ENCODE peak calls at places on chromosomes 6 and 20, in six cellular contexts. One of them, this sample, is unnamed.

GRCh38 chr6:156747715-156748114 is 29.5 kb upstream of the ARID1B start:
- DNase-seq in SJSA1: no peak
- DNase-seq in A549: no peak
- DNase-seq in mucosa of descending colon: no peak
- DNase-seq in CD8-positive, alpha-beta T cell: no peak
- DNase-seq in right atrium auricular region: no peak
- DNase-seq in this sample: no peak

GRCh38 chr20:17966432-17967312 is 1.9 kb downstream of the SNX5 start:
- DNase-seq in mucosa of descending colon: no peak
- DNase-seq in SJSA1: peak; percentile 38
- DNase-seq in CD8-positive, alpha-beta T cell: no peak
- DNase-seq in right atrium auricular region: no peak
- DNase-seq in A549: peak; percentile 47
- DNase-seq in this sample: no peak

GRCh38 chr6:72620866-72621242 is 1.0 kb upstream of the KCNQ5 start:
- DNase-seq in A549: no peak
- DNase-seq in CD8-positive, alpha-beta T cell: no peak
- DNase-seq in SJSA1: no peak
- DNase-seq in mucosa of descending colon: peak; percentile 45
- DNase-seq in right atrium auricular region: no peak
- DNase-seq in this sample: no peak

GRCh38 chr6:115613488-115613887 is 447.2 kb downstream of the FRK start:
- DNase-seq in right atrium auricular region: no peak
- DNase-seq in A549: no peak
- DNase-seq in SJSA1: peak; percentile 38
- DNase-seq in mucosa of descending colon: no peak
- DNase-seq in CD8-positive, alpha-beta T cell: no peak
- DNase-seq in this sample: no peak

GRCh38 chr6:11494786-11495564 is 42.6 kb upstream of the TMEM170B start:
- DNase-seq in mucosa of descending colon: no peak
- DNase-seq in A549: no peak
- DNase-seq in SJSA1: no peak
- DNase-seq in CD8-positive, alpha-beta T cell: no peak
- DNase-seq in right atrium auricular region: no peak
- DNase-seq in this sample: no peak

GRCh38 chr6:115910147-115910546 is 150.5 kb downstream of the FRK start:
- DNase-seq in A549: no peak
- DNase-seq in mucosa of descending colon: no peak
- DNase-seq in CD8-positive, alpha-beta T cell: no peak
- DNase-seq in SJSA1: no peak
- DNase-seq in right atrium auricular region: no peak
- DNase-seq in this sample: no peak

GRCh38 chr20:61252601-61253263 is 671 bp downstream of the CDH4 start:
- DNase-seq in right atrium auricular region: no peak
- DNase-seq in SJSA1: peak; percentile 15
- DNase-seq in CD8-positive, alpha-beta T cell: no peak
- DNase-seq in A549: peak; percentile 22
- DNase-seq in mucosa of descending colon: no peak
- DNase-seq in this sample: no peak

GRCh38 chr6:150672792-150673191 is 73.1 kb downstream of the PLEKHG1 start:
- DNase-seq in CD8-positive, alpha-beta T cell: no peak
- DNase-seq in SJSA1: no peak
- DNase-seq in mucosa of descending colon: no peak
- DNase-seq in A549: no peak
- DNase-seq in right atrium auricular region: no peak
- DNase-seq in this sample: no peak

GRCh38 chr6:130282234-130282995 is 59.7 kb upstream of the SAMD3 start:
- DNase-seq in A549: no peak
- DNase-seq in right atrium auricular region: no peak
- DNase-seq in CD8-positive, alpha-beta T cell: no peak
- DNase-seq in mucosa of descending colon: no peak
- DNase-seq in SJSA1: no peak
- DNase-seq in this sample: no peak

GRCh38 chr6:24667378-24667803 is 514 bp downstream of the ACOT13 start:
- DNase-seq in CD8-positive, alpha-beta T cell: no peak
- DNase-seq in mucosa of descending colon: no peak
- DNase-seq in right atrium auricular region: no peak
- DNase-seq in SJSA1: no peak
- DNase-seq in A549: peak; percentile 7
- DNase-seq in this sample: no peak

GRCh38 chr6:163640641-163641040 is 226.1 kb downstream of the QKI start:
- DNase-seq in mucosa of descending colon: no peak
- DNase-seq in CD8-positive, alpha-beta T cell: no peak
- DNase-seq in A549: no peak
- DNase-seq in right atrium auricular region: no peak
- DNase-seq in SJSA1: no peak
- DNase-seq in this sample: no peak

GRCh38 chr6:1527098-1527497 is 82.6 kb upstream of the FOXC1 start:
- DNase-seq in SJSA1: peak; percentile 21
- DNase-seq in right atrium auricular region: no peak
- DNase-seq in A549: no peak
- DNase-seq in mucosa of descending colon: no peak
- DNase-seq in CD8-positive, alpha-beta T cell: no peak
- DNase-seq in this sample: no peak

GRCh38 chr20:57048027-57048869 is 218.2 kb downstream of the BMP7 start:
- DNase-seq in A549: peak; percentile 81
- DNase-seq in mucosa of descending colon: no peak
- DNase-seq in right atrium auricular region: no peak
- DNase-seq in CD8-positive, alpha-beta T cell: no peak
- DNase-seq in SJSA1: no peak
- DNase-seq in this sample: no peak

GRCh38 chr6:108507316-108507715 is 53.4 kb upstream of the FOXO3 start:
- DNase-seq in right atrium auricular region: no peak
- DNase-seq in A549: no peak
- DNase-seq in CD8-positive, alpha-beta T cell: no peak
- DNase-seq in SJSA1: no peak
- DNase-seq in mucosa of descending colon: no peak
- DNase-seq in this sample: no peak

GRCh38 chr20:43955244-43956191 is 40.9 kb downstream of the TOX2 start:
- DNase-seq in SJSA1: peak; percentile 95
- DNase-seq in right atrium auricular region: no peak
- DNase-seq in A549: peak; percentile 79
- DNase-seq in CD8-positive, alpha-beta T cell: no peak
- DNase-seq in mucosa of descending colon: no peak
- DNase-seq in this sample: peak; percentile 45

GRCh38 chr6:156976144-156977088 is 199.2 kb downstream of the ARID1B start:
- DNase-seq in A549: no peak
- DNase-seq in CD8-positive, alpha-beta T cell: no peak
- DNase-seq in mucosa of descending colon: no peak
- DNase-seq in SJSA1: no peak
- DNase-seq in right atrium auricular region: no peak
- DNase-seq in this sample: no peak

GRCh38 chr6:24666097-24666615 is 543 bp downstream of the TDP2 start:
- DNase-seq in right atrium auricular region: no peak
- DNase-seq in A549: no peak
- DNase-seq in mucosa of descending colon: peak; percentile 76
- DNase-seq in SJSA1: no peak
- DNase-seq in CD8-positive, alpha-beta T cell: no peak
- DNase-seq in this sample: peak; percentile 49

GRCh38 chr6:16721977-16722376 is 39.3 kb downstream of the ATXN1 start:
- DNase-seq in CD8-positive, alpha-beta T cell: no peak
- DNase-seq in A549: no peak
- DNase-seq in mucosa of descending colon: no peak
- DNase-seq in right atrium auricular region: no peak
- DNase-seq in SJSA1: no peak
- DNase-seq in this sample: no peak

GRCh38 chr6:168341280-168341679 is 21.7 kb upstream of the DACT2 start:
- DNase-seq in right atrium auricular region: no peak
- DNase-seq in A549: no peak
- DNase-seq in mucosa of descending colon: no peak
- DNase-seq in SJSA1: no peak
- DNase-seq in CD8-positive, alpha-beta T cell: no peak
- DNase-seq in this sample: no peak

GRCh38 chr6:168345266-168345665 is 25.7 kb upstream of the DACT2 start:
- DNase-seq in A549: no peak
- DNase-seq in CD8-positive, alpha-beta T cell: no peak
- DNase-seq in right atrium auricular region: no peak
- DNase-seq in SJSA1: no peak
- DNase-seq in mucosa of descending colon: no peak
- DNase-seq in this sample: no peak

GRCh38 chr6:168344338-168344737 is 24.8 kb upstream of the DACT2 start:
- DNase-seq in mucosa of descending colon: no peak
- DNase-seq in SJSA1: no peak
- DNase-seq in right atrium auricular region: no peak
- DNase-seq in A549: no peak
- DNase-seq in CD8-positive, alpha-beta T cell: no peak
- DNase-seq in this sample: no peak

GRCh38 chr6:168342626-168343025 is 23.0 kb upstream of the DACT2 start:
- DNase-seq in SJSA1: no peak
- DNase-seq in right atrium auricular region: no peak
- DNase-seq in CD8-positive, alpha-beta T cell: no peak
- DNase-seq in A549: no peak
- DNase-seq in mucosa of descending colon: peak; percentile 78
- DNase-seq in this sample: peak; percentile 63

DNA sequence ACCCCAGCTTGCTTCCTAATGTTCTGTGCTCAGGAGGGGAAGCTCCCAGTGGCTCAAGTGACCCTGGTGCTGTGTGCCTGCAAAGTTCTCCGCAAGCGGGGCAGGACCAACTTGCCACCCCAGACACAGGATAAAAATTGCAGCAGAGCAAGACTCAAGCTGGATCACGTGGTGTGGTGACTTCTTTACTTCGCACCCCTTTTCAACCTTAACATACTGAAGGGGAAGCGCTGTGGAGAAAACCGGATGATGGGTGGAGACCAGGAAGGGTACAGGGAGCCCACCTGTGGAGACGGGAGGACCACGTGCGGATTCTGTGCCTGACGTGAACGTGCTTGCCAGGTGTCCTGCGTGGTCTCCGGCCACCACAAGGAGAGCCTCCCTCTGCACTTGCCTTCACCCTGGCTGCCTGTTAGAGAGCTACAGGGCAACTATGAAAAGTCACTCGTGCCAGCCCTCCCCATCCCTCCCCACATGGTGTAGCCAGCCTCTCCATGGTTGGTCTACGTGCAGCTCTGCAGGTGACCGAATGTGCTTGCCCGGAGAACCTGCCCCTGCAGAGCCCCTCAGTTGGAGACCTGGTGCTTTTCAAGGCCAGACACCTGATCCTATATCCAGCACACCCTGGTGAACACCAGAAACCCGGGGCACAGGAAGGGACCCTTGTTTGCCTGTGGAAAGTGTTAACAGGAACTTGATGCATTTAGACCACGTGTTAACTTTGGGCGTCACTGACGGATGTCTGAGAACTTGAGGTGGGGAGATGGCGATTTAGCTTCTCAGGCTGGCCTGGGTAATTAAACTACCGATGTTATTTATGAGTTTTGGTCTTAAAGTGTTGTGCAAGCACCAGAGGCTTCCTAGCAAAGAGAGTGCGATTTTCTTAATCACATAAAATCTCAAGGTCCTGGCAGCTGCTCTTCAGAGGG is 23.9 kb upstream of the DACT2 start:
- DNase-seq in mucosa of descending colon: no peak
- DNase-seq in SJSA1: no peak
- DNase-seq in CD8-positive, alpha-beta T cell: no peak
- DNase-seq in right atrium auricular region: no peak
- DNase-seq in A549: no peak
- DNase-seq in this sample: no peak
- H3K9me3 ChIP-seq in mucosa of descending colon: no peaks in the 10 kb centered on the region
- H3K9me3 ChIP-seq in SJSA1: no peaks in the 10 kb centered on the region
- H3K9me3 ChIP-seq in CD8-positive, alpha-beta T cell: no peaks in the 10 kb centered on the region
- H3K9me3 ChIP-seq in right atrium auricular region: no peaks in the 10 kb centered on the region
- H3K9me3 ChIP-seq in A549: no peaks in the 10 kb centered on the region
- H3K9me3 ChIP-seq in this sample: no peaks in the 10 kb centered on the region

GRCh38 chr6:168200571-168201134 is 118.9 kb downstream of the DACT2 start:
- DNase-seq in right atrium auricular region: no peak
- DNase-seq in A549: no peak
- DNase-seq in mucosa of descending colon: no peak
- DNase-seq in CD8-positive, alpha-beta T cell: no peak
- DNase-seq in SJSA1: no peak
- DNase-seq in this sample: no peak
- H3K9me3 ChIP-seq in right atrium auricular region: no peaks in the 10 kb centered on the region
- H3K9me3 ChIP-seq in A549: no peaks in the 10 kb centered on the region
- H3K9me3 ChIP-seq in mucosa of descending colon: no peaks in the 10 kb centered on the region
- H3K9me3 ChIP-seq in CD8-positive, alpha-beta T cell: no peaks in the 10 kb centered on the region
- H3K9me3 ChIP-seq in SJSA1: no peaks in the 10 kb centered on the region
- H3K9me3 ChIP-seq in this sample: no peaks in the 10 kb centered on the region

GRCh38 chr6:170005680-170006470 is 254.5 kb downstream of the ERMARD start:
- DNase-seq in mucosa of descending colon: no peak
- DNase-seq in SJSA1: no peak
- DNase-seq in CD8-positive, alpha-beta T cell: no peak
- DNase-seq in right atrium auricular region: no peak
- DNase-seq in A549: no peak
- DNase-seq in this sample: no peak

GRCh38 chr6:170006524-170007467 is 255.4 kb downstream of the ERMARD start:
- DNase-seq in SJSA1: no peak
- DNase-seq in right atrium auricular region: no peak
- DNase-seq in A549: no peak
- DNase-seq in CD8-positive, alpha-beta T cell: no peak
- DNase-seq in mucosa of descending colon: no peak
- DNase-seq in this sample: peak; percentile 25

GRCh38 chr6:170007468-170008240 is 256.2 kb downstream of the ERMARD start:
- DNase-seq in A549: no peak
- DNase-seq in CD8-positive, alpha-beta T cell: no peak
- DNase-seq in mucosa of descending colon: no peak
- DNase-seq in SJSA1: no peak
- DNase-seq in right atrium auricular region: no peak
- DNase-seq in this sample: peak; percentile 25

GRCh38 chr6:170003027-170003426 is 251.6 kb downstream of the ERMARD start:
- DNase-seq in SJSA1: no peak
- DNase-seq in right atrium auricular region: no peak
- DNase-seq in mucosa of descending colon: no peak
- DNase-seq in A549: no peak
- DNase-seq in CD8-positive, alpha-beta T cell: no peak
- DNase-seq in this sample: no peak

GRCh38 chr6:170004585-170005210 is 253.3 kb downstream of the ERMARD start:
- DNase-seq in A549: no peak
- DNase-seq in SJSA1: no peak
- DNase-seq in mucosa of descending colon: no peak
- DNase-seq in CD8-positive, alpha-beta T cell: no peak
- DNase-seq in right atrium auricular region: no peak
- DNase-seq in this sample: no peak
- H3K9me3 ChIP-seq in A549: no peaks in the 10 kb centered on the region
- H3K9me3 ChIP-seq in SJSA1: peaks cover 16% of the 10 kb centered on the region
- H3K9me3 ChIP-seq in mucosa of descending colon: peaks cover 10% of the 10 kb centered on the region
- H3K9me3 ChIP-seq in CD8-positive, alpha-beta T cell: no peaks in the 10 kb centered on the region
- H3K9me3 ChIP-seq in right atrium auricular region: no peaks in the 10 kb centered on the region
- H3K9me3 ChIP-seq in this sample: peaks cover 3% of the 10 kb centered on the region

GRCh38 chr20:29302979-29303644 is 1954.4 kb upstream of the DEFB115 start:
- DNase-seq in SJSA1: no peak
- DNase-seq in A549: no peak
- DNase-seq in right atrium auricular region: no peak
- DNase-seq in CD8-positive, alpha-beta T cell: no peak
- DNase-seq in mucosa of descending colon: no peak
- DNase-seq in this sample: no peak

GRCh38 chr20:29299811-29300578 is 1957.5 kb upstream of the DEFB115 start:
- DNase-seq in A549: no peak
- DNase-seq in SJSA1: no peak
- DNase-seq in right atrium auricular region: no peak
- DNase-seq in mucosa of descending colon: no peak
- DNase-seq in CD8-positive, alpha-beta T cell: no peak
- DNase-seq in this sample: no peak

GRCh38 chr20:29300579-29301551 is 1956.6 kb upstream of the DEFB115 start:
- DNase-seq in mucosa of descending colon: no peak
- DNase-seq in SJSA1: no peak
- DNase-seq in CD8-positive, alpha-beta T cell: no peak
- DNase-seq in A549: no peak
- DNase-seq in right atrium auricular region: no peak
- DNase-seq in this sample: no peak

GRCh38 chr20:29298759-29299613 is 1958.5 kb upstream of the DEFB115 start:
- DNase-seq in A549: no peak
- DNase-seq in CD8-positive, alpha-beta T cell: no peak
- DNase-seq in right atrium auricular region: no peak
- DNase-seq in SJSA1: no peak
- DNase-seq in mucosa of descending colon: no peak
- DNase-seq in this sample: no peak

GRCh38 chr20:29301624-29302259 is 1955.7 kb upstream of the DEFB115 start:
- DNase-seq in right atrium auricular region: no peak
- DNase-seq in CD8-positive, alpha-beta T cell: no peak
- DNase-seq in A549: no peak
- DNase-seq in mucosa of descending colon: no peak
- DNase-seq in SJSA1: no peak
- DNase-seq in this sample: no peak
- H3K9me3 ChIP-seq in right atrium auricular region: no peaks in the 10 kb centered on the region
- H3K9me3 ChIP-seq in CD8-positive, alpha-beta T cell: no peaks in the 10 kb centered on the region
- H3K9me3 ChIP-seq in A549: peaks cover 4% of the 10 kb centered on the region
- H3K9me3 ChIP-seq in mucosa of descending colon: peaks cover 69% of the 10 kb centered on the region
- H3K9me3 ChIP-seq in SJSA1: peaks cover 12% of the 10 kb centered on the region
- H3K9me3 ChIP-seq in this sample: no peaks in the 10 kb centered on the region

This sample was measured in Peyer's patch.